ENCODE peak calls at places on chromosomes 12 and 14, in five cellular contexts. T is astrocyte; E is esophagus squamous epithelium; W is CD4-positive, alpha-beta memory T cell; Y is uterus. U is an unnamed sample.
A peak's percentile ranks its signal among the peaks of the same experiment; 100 is the strongest.

GRCh38 chr14:71240154-71240553 is 332.9 kb downstream of the PCNX1 start:
- DNase-seq in T (no peak), E (no peak), W (no peak), Y (no peak), U (no peak)

GRCh38 chr14:22071001-22071400 is 397.4 kb upstream of the OR4E1 start:
- DNase-seq in E (no peak), T (no peak), Y (no peak), W (peak; percentile 66), U (peak; percentile 14)

GRCh38 chr12:92624236-92624635 is 78.6 kb upstream of the PLEKHG7 start:
- DNase-seq in Y (no peak), T (peak; percentile 88), E (no peak), W (no peak), U (no peak)

GRCh38 chr12:19220205-19220604 is 90.7 kb downstream of the PLEKHA5 start:
- DNase-seq in Y (no peak), E (no peak), W (no peak), T (peak; percentile 93), U (no peak)

GRCh38 chr14:39469094-39469710 is 37.0 kb upstream of the FBXO33 start:
- DNase-seq in Y (no peak), E (no peak), W (no peak), T (no peak), U (no peak)

GRCh38 chr12:2924019-2924418 is 33.3 kb downstream of the TULP3 start:
- DNase-seq in E (no peak), W (no peak), T (peak; percentile 46), Y (no peak), U (no peak)

GRCh38 chr12:65902504-65902903 is 78.2 kb downstream of the HMGA2 start:
- DNase-seq in Y (no peak), W (no peak), E (no peak), T (peak; percentile 66), U (no peak)

GRCh38 chr12:109440851-109441490 is 36.1 kb downstream of the KCTD10 start:
- DNase-seq in E (no peak), W (no peak), Y (no peak), T (no peak), U (no peak)

GRCh38 chr12:120249875-120250795 is 15.4 kb downstream of the PXN start:
- DNase-seq in T (no peak), E (no peak), W (peak; percentile 57), Y (peak; percentile 69), U (no peak)

GRCh38 chr12:81726634-81727033 is 32.5 kb downstream of the PPFIA2 start:
- DNase-seq in E (no peak), T (no peak), Y (no peak), W (no peak), U (no peak)

GRCh38 chr12:42981379-42981778 is 391.8 kb upstream of the PRICKLE1 start:
- DNase-seq in W (no peak), T (peak; percentile 86), E (no peak), Y (no peak), U (no peak)

GRCh38 chr12:6346235-6346832 is 4.5 kb upstream of the TNFRSF1A start:
- DNase-seq in E (no peak), Y (no peak), W (no peak), T (no peak), U (no peak)

GRCh38 chr14:59688224-59689170 is 111.9 kb upstream of the CCDC175 start:
- DNase-seq in Y (no peak), W (no peak), T (peak; percentile 10), E (no peak), U (no peak)

GRCh38 chr12:99087278-99087677 is 442.2 kb downstream of the APAF1 start:
- DNase-seq in Y (no peak), W (no peak), T (peak; percentile 3), E (no peak), U (no peak)

GRCh38 chr12:113932411-113933196 is 33.5 kb downstream of the RBM19 start:
- DNase-seq in W (no peak), T (peak; percentile 12), E (no peak), Y (peak; percentile 51), U (no peak)

GRCh38 chr12:65536876-65537661 is 258.6 kb downstream of the MSRB3 start:
- DNase-seq in W (no peak), E (no peak), Y (peak; percentile 28), T (peak; percentile 100), U (no peak)

GRCh38 chr14:64806862-64807495 is 72.7 kb downstream of the SPTB start:
- DNase-seq in W (no peak), E (no peak), T (peak; percentile 51), Y (no peak), U (no peak)

GRCh38 chr14:36493761-36494160 is 26.3 kb downstream of the NKX2-1 start:
- DNase-seq in W (no peak), T (no peak), Y (no peak), E (no peak), U (no peak)

GRCh38 chr14:98181768-98182167 is 1090.2 kb downstream of the BCL11B start:
- DNase-seq in W (no peak), Y (no peak), T (no peak), E (no peak), U (no peak)

GRCh38 chr12:53325539-53326061 is 4.2 kb upstream of the AAAS start:
- DNase-seq in Y (peak; percentile 42), T (no peak), W (no peak), E (no peak), U (no peak)

GRCh38 chr14:71586131-71586893 is 345.9 kb upstream of the RGS6 start:
- DNase-seq in Y (peak; percentile 45), W (no peak), T (peak; percentile 57), E (no peak), U (no peak)

GRCh38 chr14:45198551-45198950 is 54.5 kb downstream of the MIS18BP1 start:
- DNase-seq in W (no peak), T (peak; percentile 95), Y (no peak), E (no peak), U (no peak)

GRCh38 chr12:19507823-19508222 is 68.5 kb downstream of the AEBP2 start:
- DNase-seq in W (no peak), E (no peak), Y (no peak), T (no peak), U (no peak)

GRCh38 chr14:51674294-51675002 is 22.7 kb downstream of the FRMD6 start:
- DNase-seq in Y (no peak), T (peak; percentile 94), W (no peak), E (no peak), U (no peak)

GRCh38 chr12:8780389-8780788 is 42.0 kb upstream of the A2ML1 start:
- DNase-seq in E (no peak), T (peak; percentile 20), Y (no peak), W (no peak), U (no peak)

GRCh38 chr14:87898301-87898700 is 94.7 kb downstream of the GALC start:
- DNase-seq in W (no peak), Y (no peak), T (no peak), E (no peak), U (no peak)

GRCh38 chr12:1517734-1518485 is 76.5 kb downstream of the FBXL14 start:
- DNase-seq in W (no peak), T (no peak), Y (no peak), E (no peak), U (no peak)

GRCh38 chr14:96167224-96168148 is 37.2 kb upstream of the BDKRB2 start:
- DNase-seq in Y (no peak), W (no peak), E (no peak), T (peak; percentile 71), U (no peak)

GRCh38 chr12:128307791-128308190 is 40.8 kb downstream of the TMEM132C start:
- DNase-seq in Y (no peak), T (no peak), W (no peak), E (no peak), U (no peak)
- H3K9me3 ChIP-seq in Y (no peaks in the 10 kb centered on the region), T (peaks cover 4% of the 10 kb centered on the region), W (no peaks in the 10 kb centered on the region), E (no peaks in the 10 kb centered on the region), U (no peaks in the 10 kb centered on the region)

GRCh38 chr12:132922676-132923075 is 33.4 kb downstream of the ZNF605 start:
- DNase-seq in E (no peak), W (no peak), T (no peak), Y (no peak), U (no peak)

GRCh38 chr12:132923356-132923909 is 32.7 kb downstream of the ZNF605 start:
- DNase-seq in Y (no peak), E (no peak), W (no peak), T (no peak), U (no peak)

GRCh38 chr12:132926417-132926833 is 29.7 kb downstream of the ZNF605 start:
- DNase-seq in E (no peak), W (no peak), T (no peak), Y (no peak), U (no peak)

GRCh38 chr12:132925597-132926416 is 30.3 kb downstream of the ZNF605 start:
- DNase-seq in Y (no peak), E (no peak), T (no peak), W (no peak), U (no peak)

GRCh38 chr12:132924356-132924755 is 31.8 kb downstream of the ZNF605 start:
- DNase-seq in W (no peak), E (no peak), T (no peak), Y (no peak), U (no peak)
- H3K9me3 ChIP-seq in W (peaks cover 5% of the 10 kb centered on the region), E (peaks cover 41% of the 10 kb centered on the region), T (peaks cover 57% of the 10 kb centered on the region), Y (no peaks in the 10 kb centered on the region), U (peaks cover 59% of the 10 kb centered on the region)

GRCh38 chr12:133073836-133074235 is 6.9 kb upstream of the ZNF140 start:
- DNase-seq in W (no peak), Y (no peak), E (no peak), T (no peak), U (no peak)
- H3K9me3 ChIP-seq in W (no peaks in the 10 kb centered on the region), Y (no peaks in the 10 kb centered on the region), E (peaks cover 5% of the 10 kb centered on the region), T (peaks cover 18% of the 10 kb centered on the region), U (peaks cover 21% of the 10 kb centered on the region)

GRCh38 chr14:26163761-26164160 is 434.1 kb downstream of the NOVA1 start:
- DNase-seq in W (no peak), Y (no peak), E (no peak), T (peak; percentile 21), U (no peak)
- H3K9me3 ChIP-seq in W (no peaks in the 10 kb centered on the region), Y (no peaks in the 10 kb centered on the region), E (no peaks in the 10 kb centered on the region), T (no peaks in the 10 kb centered on the region), U (no peaks in the 10 kb centered on the region)

GRCh38 chr12:69008510-69008909 is 75.5 kb upstream of the CPM start:
- DNase-seq in E (no peak), W (no peak), T (no peak), Y (no peak), U (no peak)
- H3K9me3 ChIP-seq in E (no peaks in the 10 kb centered on the region), W (no peaks in the 10 kb centered on the region), T (no peaks in the 10 kb centered on the region), Y (no peaks in the 10 kb centered on the region), U (no peaks in the 10 kb centered on the region)

GRCh38 chr12:4446335-4446734 is 720 bp upstream of the FGF6 start:
- DNase-seq in E (no peak), Y (no peak), W (no peak), T (no peak), U (no peak)
- H3K9me3 ChIP-seq in E (no peaks in the 10 kb centered on the region), Y (no peaks in the 10 kb centered on the region), W (no peaks in the 10 kb centered on the region), T (no peaks in the 10 kb centered on the region), U (no peaks in the 10 kb centered on the region)

DNA sequence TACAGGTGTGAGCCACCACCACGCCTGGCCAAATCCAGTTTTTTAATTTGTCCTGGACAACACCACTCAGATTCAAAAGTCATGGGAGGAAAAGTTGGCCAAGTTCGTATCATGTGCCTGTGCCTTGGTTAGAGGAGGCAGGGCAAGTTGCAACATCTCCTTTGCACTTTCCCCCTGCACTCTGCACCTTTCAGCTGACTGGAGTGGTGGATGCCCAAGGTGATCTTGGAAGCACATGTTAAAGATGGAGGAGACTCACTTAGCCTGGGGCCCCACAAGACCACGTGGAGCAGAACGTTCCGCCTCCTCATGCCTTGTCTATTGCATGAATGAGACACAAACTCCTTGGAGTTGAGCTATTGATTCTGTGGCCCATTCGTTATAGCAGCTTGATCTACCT is 82.1 kb upstream of the FZD10 start:
- DNase-seq in Y (no peak), W (no peak), T (no peak), E (no peak), U (no peak)
- H3K9me3 ChIP-seq in Y (no peaks in the 10 kb centered on the region), W (no peaks in the 10 kb centered on the region), T (peaks cover 6% of the 10 kb centered on the region), E (no peaks in the 10 kb centered on the region), U (no peaks in the 10 kb centered on the region)

GRCh38 chr14:54267172-54267571 is 129.6 kb upstream of the CDKN3 start:
- DNase-seq in W (no peak), E (no peak), Y (no peak), T (no peak), U (no peak)
- H3K9me3 ChIP-seq in W (no peaks in the 10 kb centered on the region), E (no peaks in the 10 kb centered on the region), Y (no peaks in the 10 kb centered on the region), T (no peaks in the 10 kb centered on the region), U (no peaks in the 10 kb centered on the region)

U was measured in T-helper 17 cell.